ENCODE peak calls at places on chromosomes 1 and 21, in nine cellular contexts. G is stomach, T is GM12865, Y is COLO829, X is fibroblast of lung, B is mesenteric fat pad, D is NCI-H1694 treated with DMSO at 0.1 percent for 48 hours, R is SJSA1, J is AG08395. K is an unnamed sample.

GRCh38 chr1:78553859-78554258 is 63.1 kb downstream of the PTGFR start:
- DNase-seq in J (no peak), R (no peak), D (no peak), G (no peak), B (no peak), T (peak), X (no peak), Y (no peak), K (no peak)

GRCh38 chr1:226551299-226551698 is 2.7 kb downstream of the STUM start:
- DNase-seq in G (no peak), B (peak), D (no peak), X (no peak), J (no peak), Y (no peak), T (no peak), R (no peak), K (peak)

GRCh38 chr21:41439245-41439644 is 13.2 kb downstream of the MX1 start:
- DNase-seq in X (no peak), R (peak), G (no peak), Y (no peak), J (no peak), B (no peak), D (no peak), T (no peak), K (no peak)

GRCh38 chr1:207004931-207005830 is 27.4 kb downstream of the C1orf116 start:
- DNase-seq in G (peak), B (no peak), X (peak), R (peak), D (no peak), J (peak), T (peak), Y (peak), K (peak)

GRCh38 chr1:245751671-245752070 is 596.9 kb downstream of the KIF26B start:
- DNase-seq in X (no peak), G (no peak), J (peak), R (no peak), T (no peak), Y (no peak), D (no peak), B (no peak), K (no peak)

GRCh38 chr1:53361541-53361961 is 33.7 kb upstream of the LRP8 start:
- DNase-seq in B (peak), Y (no peak), T (no peak), R (peak), G (peak), J (no peak), X (no peak), D (no peak), K (no peak)

GRCh38 chr1:7454052-7454815 is 316.9 kb upstream of the VAMP3 start:
- DNase-seq in T (peak), R (no peak), D (no peak), Y (no peak), G (peak), J (peak), X (peak), B (no peak), K (peak)

GRCh38 chr1:230191079-230191478 is 124.0 kb downstream of the GALNT2 start:
- DNase-seq in G (peak), R (no peak), X (peak), J (peak), T (no peak), B (no peak), D (no peak), Y (no peak), K (peak)

K was measured in colonic mucosa.